ENCODE peak calls at places on chromosomes 7 and 10, in eight cellular contexts. Q, Y, V, I, B, Z, W and X are unnamed samples. For H3K4me1, the result is how much of the 10 kb centered on the place peaks cover.

GRCh38 chr7:82410461-82410860 is 33.1 kb downstream of the CACNA2D1 start:
- DNase-seq in B (no peak), Y (no peak), I (peak), V (peak), W (no peak), Q (no peak), Z (no peak), X (peak)

GRCh38 chr10:90813592-90814365 is 44.1 kb downstream of the HTR7 start:
- DNase-seq in W (no peak), B (no peak), V (no peak), Q (no peak), Y (no peak), I (peak), Z (no peak), X (no peak)

GRCh38 chr7:82740246-82740848 is 296.8 kb upstream of the CACNA2D1 start:
- DNase-seq in Z (peak), I (peak), W (peak), B (peak), Y (peak), Q (peak), V (peak), X (peak)

GRCh38 chr7:64884913-64885370 is 18.1 kb upstream of the ZNF273 start:
- DNase-seq in B (no peak), Y (no peak), V (no peak), Z (no peak), I (no peak), Q (no peak), W (peak), X (no peak)

GRCh38 chr10:97828721-97829120 is 20.9 kb upstream of the GOLGA7B start:
- DNase-seq in Y (no peak), I (no peak), B (no peak), Z (no peak), V (no peak), W (no peak), Q (no peak), X (no peak)

GRCh38 chr10:57692255-57692980 is 575.3 kb downstream of the IPMK start:
- DNase-seq in V (no peak), I (peak), Z (no peak), B (no peak), Y (peak), Q (peak), W (no peak), X (no peak)

GRCh38 chr10:102782698-102783540 is 39.2 kb downstream of the WBP1L start:
- DNase-seq in Y (no peak), W (no peak), Q (peak), I (no peak), V (no peak), Z (no peak), B (no peak), X (no peak)

GRCh38 chr7:25384820-25385560 is 156.7 kb upstream of the NPVF start:
- DNase-seq in Q (no peak), I (no peak), V (no peak), Y (no peak), W (no peak), B (no peak), Z (no peak), X (no peak)

GRCh38 chr10:132489053-132489703 is 48.4 kb upstream of the INPP5A start:
- DNase-seq in I (no peak), B (no peak), W (no peak), Y (no peak), V (no peak), Q (no peak), Z (no peak), X (no peak)

DNA sequence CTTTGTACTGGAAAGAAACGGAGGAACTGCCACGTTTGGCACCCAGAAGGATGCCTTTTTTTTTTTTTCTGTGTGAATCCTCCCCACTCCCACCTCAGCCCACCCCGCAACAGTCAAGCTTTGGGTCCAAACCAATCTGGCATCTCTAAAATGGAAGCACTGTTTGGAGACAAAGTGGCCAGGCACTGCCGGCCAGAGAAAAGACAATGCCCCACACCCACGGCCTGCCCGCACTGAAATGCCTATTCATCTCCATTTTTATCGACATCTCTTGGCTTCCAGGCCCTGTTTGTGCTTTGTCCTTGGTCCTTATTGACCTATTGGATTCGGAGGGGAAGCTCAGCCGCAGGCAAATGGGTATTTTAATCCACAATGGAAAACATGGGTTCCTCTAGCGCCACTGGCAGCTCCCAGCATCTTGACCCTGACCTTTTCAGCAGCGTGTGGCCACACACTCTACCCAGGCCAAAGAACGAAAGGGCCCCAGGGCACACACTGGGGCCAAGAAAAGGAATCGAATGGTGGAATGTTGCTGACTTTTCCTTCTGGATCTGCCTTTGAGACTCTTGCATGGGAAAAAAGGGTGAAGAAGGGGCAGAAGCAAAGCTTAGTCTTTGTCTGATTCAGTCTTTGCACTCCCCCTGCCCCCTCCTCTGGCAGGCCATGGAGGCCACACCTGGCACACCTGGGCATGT is 162.6 kb upstream of the CDCA7L start:
- DNase-seq in W (no peak), I (no peak), Y (no peak), B (no peak), Z (no peak), Q (no peak), V (no peak), X (no peak)
- TF ChIP-seq EZH2phosphoT487 in W (no peak), I (no peak), Y (no peak), B (no peak), Z (no peak), Q (no peak), V (no peak), X (no peak)

GRCh38 chr10:96747734-96748550 is 27.6 kb upstream of the PIK3AP1 start:
- DNase-seq in Y (peak), W (no peak), B (no peak), I (no peak), V (no peak), Q (no peak), Z (peak), X (peak)

GRCh38 chr10:96746503-96746902 is 26.2 kb upstream of the PIK3AP1 start:
- DNase-seq in Z (no peak), W (no peak), V (no peak), Y (no peak), Q (no peak), B (no peak), I (no peak), X (no peak)

GRCh38 chr10:96753956-96754355 is 33.6 kb upstream of the PIK3AP1 start:
- DNase-seq in W (no peak), Q (no peak), B (no peak), I (no peak), V (no peak), Y (no peak), Z (no peak), X (no peak)

GRCh38 chr10:96756111-96756903 is 36.0 kb upstream of the PIK3AP1 start:
- DNase-seq in B (no peak), Z (peak), I (no peak), V (no peak), Y (no peak), W (no peak), Q (no peak), X (peak)

GRCh38 chr10:96752380-96752779 is 32.1 kb upstream of the PIK3AP1 start:
- DNase-seq in V (no peak), Z (no peak), I (no peak), Y (peak), W (no peak), B (no peak), Q (no peak), X (no peak)
- H3K4me1 ChIP-seq in V (under half), Z (half or more), I (under half), Y (under half), W (under half), B (under half), Q (under half), X (under half)

GRCh38 chr10:126207313-126207771 is 180.9 kb downstream of the ADAM12 start:
- DNase-seq in B (no peak), Y (no peak), V (no peak), W (no peak), Q (no peak), I (no peak), Z (no peak), X (no peak)
- TF ChIP-seq CTCF in B (no peak), Y (no peak), V (no peak), W (no peak), Q (no peak), I (no peak), Z (no peak), X (no peak)

DNA sequence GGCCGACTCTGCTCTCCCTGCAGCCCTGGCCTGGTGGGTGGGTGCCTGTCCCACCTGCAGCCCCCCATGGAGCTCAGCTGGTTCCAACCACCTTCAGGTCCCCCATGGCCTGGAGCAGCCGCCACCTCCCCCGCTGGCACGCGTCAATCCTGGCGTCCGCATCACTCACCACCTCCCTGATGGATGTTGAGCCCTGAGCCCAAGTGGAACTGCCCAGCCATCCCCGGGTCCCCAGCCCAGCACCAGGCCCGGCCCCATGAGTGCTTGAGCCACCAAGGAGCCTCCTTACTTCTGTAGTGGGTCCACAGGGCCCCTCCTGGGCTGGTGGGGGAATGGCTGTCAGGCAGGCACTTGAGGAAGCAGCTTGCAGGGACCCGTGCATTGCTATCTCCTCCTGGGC is 14.6 kb downstream of the AGAP3 start:
- DNase-seq in V (no peak), W (no peak), Z (no peak), I (no peak), Y (no peak), B (no peak), Q (no peak), X (no peak)
- TF ChIP-seq EZH2phosphoT487 in V (no peak), W (no peak), Z (no peak), I (no peak), Y (no peak), B (no peak), Q (no peak), X (no peak)

GRCh38 chr10:35458500-35459448 is 122.5 kb downstream of the CCNY start:
- DNase-seq in Z (no peak), Y (no peak), V (no peak), Q (no peak), B (no peak), I (no peak), W (no peak), X (no peak)
- H3K4me1 ChIP-seq in Z (under half), Y (under half), V (half or more), Q (under half), B (under half), I (under half), W (under half), X (under half)